ENCODE peak calls at places on chromosomes 11 and 22, in seven cellular contexts. One of them, this sample, is unnamed.

GRCh38 chr11:71170619-71171018 is 81.8 kb downstream of the SHANK2 start:
- DNase-seq in activated CD8-positive, alpha-beta memory T cell treated with anti-CD3 and anti-CD28 coated beads for 48 hours: no peak
- DNase-seq in upper lobe of right lung: peak
- DNase-seq in stimulated activated naive CD8-positive, alpha-beta T cell treated with anti-CD3 and anti-CD28 coated beads, Interleukin-15, Interleukin-2, amounts not matched to agents 100 U/mL and 50 U/mL, for 24 hours: no peak
- DNase-seq in stromal cell of bone marrow: no peak
- DNase-seq in T-helper 2 cell: no peak
- DNase-seq in lung: no peak
- DNase-seq in this sample: no peak

GRCh38 chr22:45678961-45679912 is 7.6 kb downstream of the ATXN10 start:
- DNase-seq in T-helper 2 cell: no peak
- DNase-seq in lung: no peak
- DNase-seq in stimulated activated naive CD8-positive, alpha-beta T cell treated with anti-CD3 and anti-CD28 coated beads, Interleukin-15, Interleukin-2, amounts not matched to agents 100 U/mL and 50 U/mL, for 24 hours: no peak
- DNase-seq in upper lobe of right lung: no peak
- DNase-seq in stromal cell of bone marrow: peak
- DNase-seq in activated CD8-positive, alpha-beta memory T cell treated with anti-CD3 and anti-CD28 coated beads for 48 hours: no peak
- DNase-seq in this sample: no peak

GRCh38 chr11:7974668-7975067 is 9.4 kb upstream of the NLRP10 start:
- DNase-seq in activated CD8-positive, alpha-beta memory T cell treated with anti-CD3 and anti-CD28 coated beads for 48 hours: no peak
- DNase-seq in stimulated activated naive CD8-positive, alpha-beta T cell treated with anti-CD3 and anti-CD28 coated beads, Interleukin-15, Interleukin-2, amounts not matched to agents 100 U/mL and 50 U/mL, for 24 hours: no peak
- DNase-seq in T-helper 2 cell: no peak
- DNase-seq in upper lobe of right lung: no peak
- DNase-seq in stromal cell of bone marrow: no peak
- DNase-seq in lung: no peak
- DNase-seq in this sample: no peak

GRCh38 chr11:126997196-126997595 is 3.4 kb downstream of the KIRREL3 start:
- DNase-seq in upper lobe of right lung: no peak
- DNase-seq in activated CD8-positive, alpha-beta memory T cell treated with anti-CD3 and anti-CD28 coated beads for 48 hours: no peak
- DNase-seq in stimulated activated naive CD8-positive, alpha-beta T cell treated with anti-CD3 and anti-CD28 coated beads, Interleukin-15, Interleukin-2, amounts not matched to agents 100 U/mL and 50 U/mL, for 24 hours: no peak
- DNase-seq in stromal cell of bone marrow: no peak
- DNase-seq in lung: no peak
- DNase-seq in T-helper 2 cell: no peak
- DNase-seq in this sample: no peak

GRCh38 chr22:19679476-19680099 is 34.7 kb upstream of the SEPTIN5 start:
- DNase-seq in stimulated activated naive CD8-positive, alpha-beta T cell treated with anti-CD3 and anti-CD28 coated beads, Interleukin-15, Interleukin-2, amounts not matched to agents 100 U/mL and 50 U/mL, for 24 hours: peak
- DNase-seq in upper lobe of right lung: peak
- DNase-seq in lung: peak
- DNase-seq in T-helper 2 cell: no peak
- DNase-seq in stromal cell of bone marrow: no peak
- DNase-seq in activated CD8-positive, alpha-beta memory T cell treated with anti-CD3 and anti-CD28 coated beads for 48 hours: peak
- DNase-seq in this sample: peak

GRCh38 chr11:69966910-69967309 is 111.2 kb upstream of the ANO1 start:
- DNase-seq in T-helper 2 cell: no peak
- DNase-seq in stromal cell of bone marrow: no peak
- DNase-seq in stimulated activated naive CD8-positive, alpha-beta T cell treated with anti-CD3 and anti-CD28 coated beads, Interleukin-15, Interleukin-2, amounts not matched to agents 100 U/mL and 50 U/mL, for 24 hours: no peak
- DNase-seq in activated CD8-positive, alpha-beta memory T cell treated with anti-CD3 and anti-CD28 coated beads for 48 hours: no peak
- DNase-seq in lung: no peak
- DNase-seq in upper lobe of right lung: no peak
- DNase-seq in this sample: no peak

GRCh38 chr11:119782673-119783072 is 53.7 kb upstream of the NECTIN1 start:
- DNase-seq in activated CD8-positive, alpha-beta memory T cell treated with anti-CD3 and anti-CD28 coated beads for 48 hours: no peak
- DNase-seq in stimulated activated naive CD8-positive, alpha-beta T cell treated with anti-CD3 and anti-CD28 coated beads, Interleukin-15, Interleukin-2, amounts not matched to agents 100 U/mL and 50 U/mL, for 24 hours: no peak
- DNase-seq in T-helper 2 cell: no peak
- DNase-seq in upper lobe of right lung: no peak
- DNase-seq in lung: no peak
- DNase-seq in stromal cell of bone marrow: peak
- DNase-seq in this sample: no peak

GRCh38 chr22:41052661-41053490 is 39.5 kb upstream of the EP300 start:
- DNase-seq in lung: no peak
- DNase-seq in T-helper 2 cell: no peak
- DNase-seq in activated CD8-positive, alpha-beta memory T cell treated with anti-CD3 and anti-CD28 coated beads for 48 hours: no peak
- DNase-seq in stimulated activated naive CD8-positive, alpha-beta T cell treated with anti-CD3 and anti-CD28 coated beads, Interleukin-15, Interleukin-2, amounts not matched to agents 100 U/mL and 50 U/mL, for 24 hours: no peak
- DNase-seq in upper lobe of right lung: no peak
- DNase-seq in stromal cell of bone marrow: no peak
- DNase-seq in this sample: no peak

GRCh38 chr22:42619261-42620063 is 4.8 kb upstream of the POLDIP3 start:
- DNase-seq in lung: no peak
- DNase-seq in T-helper 2 cell: no peak
- DNase-seq in stromal cell of bone marrow: no peak
- DNase-seq in upper lobe of right lung: no peak
- DNase-seq in activated CD8-positive, alpha-beta memory T cell treated with anti-CD3 and anti-CD28 coated beads for 48 hours: no peak
- DNase-seq in stimulated activated naive CD8-positive, alpha-beta T cell treated with anti-CD3 and anti-CD28 coated beads, Interleukin-15, Interleukin-2, amounts not matched to agents 100 U/mL and 50 U/mL, for 24 hours: no peak
- DNase-seq in this sample: no peak

GRCh38 chr11:84865791-84866535 is 761.2 kb downstream of the DLG2 start:
- DNase-seq in stimulated activated naive CD8-positive, alpha-beta T cell treated with anti-CD3 and anti-CD28 coated beads, Interleukin-15, Interleukin-2, amounts not matched to agents 100 U/mL and 50 U/mL, for 24 hours: no peak
- DNase-seq in upper lobe of right lung: no peak
- DNase-seq in lung: no peak
- DNase-seq in activated CD8-positive, alpha-beta memory T cell treated with anti-CD3 and anti-CD28 coated beads for 48 hours: no peak
- DNase-seq in stromal cell of bone marrow: no peak
- DNase-seq in T-helper 2 cell: no peak
- DNase-seq in this sample: no peak

This sample was measured in stimulated activated effector memory CD8-positive, alpha-beta T cell treated with anti-CD3 and anti-CD28 coated beads, Interleukin-12 subunit alpha, Interleukin-12 subunit beta, amount 100 ng/mL, for 72 hours.